ENCODE peak calls at places on chromosome 22, in four cellular contexts. One of them, this sample, is unnamed. For H3K4me1, the result is how much of the 10 kb centered on the place peaks cover.

GRCh38 chr22:36470162-36470993 is 11.1 kb downstream of the TXN2 start:
- DNase-seq in gastrocnemius medialis: peak
- DNase-seq in colonic mucosa: peak
- DNase-seq in tibial artery: peak
- DNase-seq in this sample: peak

GRCh38 chr22:46280999-46281623 is 13.3 kb downstream of the TTC38 start:
- DNase-seq in tibial artery: no peak
- DNase-seq in colonic mucosa: no peak
- DNase-seq in gastrocnemius medialis: peak
- DNase-seq in this sample: no peak

GRCh38 chr22:25388866-25389540 is 169.6 kb downstream of the CRYBB2 start:
- DNase-seq in gastrocnemius medialis: no peak
- DNase-seq in colonic mucosa: no peak
- DNase-seq in tibial artery: no peak
- DNase-seq in this sample: no peak

GRCh38 chr22:47807506-47807905 is 1045.1 kb downstream of the TBC1D22A start:
- DNase-seq in colonic mucosa: no peak
- DNase-seq in gastrocnemius medialis: no peak
- DNase-seq in tibial artery: no peak
- DNase-seq in this sample: no peak

GRCh38 chr22:43878079-43878795 is 13.6 kb downstream of the PNPLA5 start:
- DNase-seq in tibial artery: no peak
- DNase-seq in gastrocnemius medialis: no peak
- DNase-seq in colonic mucosa: no peak
- DNase-seq in this sample: no peak

GRCh38 chr22:41892721-41893120 is 22.2 kb downstream of the SHISA8 start:
- DNase-seq in tibial artery: no peak
- DNase-seq in gastrocnemius medialis: no peak
- DNase-seq in colonic mucosa: no peak
- DNase-seq in this sample: no peak

GRCh38 chr22:31898911-31899310 is 45.4 kb upstream of the YWHAH start:
- DNase-seq in colonic mucosa: no peak
- DNase-seq in tibial artery: no peak
- DNase-seq in gastrocnemius medialis: no peak
- DNase-seq in this sample: no peak

GRCh38 chr22:17332109-17332508 is 37.2 kb upstream of the CECR2 start:
- DNase-seq in tibial artery: no peak
- DNase-seq in colonic mucosa: no peak
- DNase-seq in gastrocnemius medialis: no peak
- DNase-seq in this sample: no peak

GRCh38 chr22:18947905-18948304 is 11.8 kb upstream of the PRODH start:
- DNase-seq in colonic mucosa: peak
- DNase-seq in gastrocnemius medialis: peak
- DNase-seq in tibial artery: no peak
- DNase-seq in this sample: no peak

GRCh38 chr22:28208036-28208435 is 289.0 kb upstream of the PITPNB start:
- DNase-seq in tibial artery: no peak
- DNase-seq in colonic mucosa: no peak
- DNase-seq in gastrocnemius medialis: no peak
- DNase-seq in this sample: no peak

GRCh38 chr22:43270314-43270908 is 72.8 kb downstream of the SCUBE1 start:
- DNase-seq in colonic mucosa: no peak
- DNase-seq in tibial artery: no peak
- DNase-seq in gastrocnemius medialis: no peak
- DNase-seq in this sample: no peak

GRCh38 chr22:41598081-41598480 is 8.4 kb upstream of the PMM1 start:
- DNase-seq in colonic mucosa: no peak
- DNase-seq in gastrocnemius medialis: no peak
- DNase-seq in tibial artery: no peak
- DNase-seq in this sample: no peak

GRCh38 chr22:31584804-31585160 is 77.2 kb downstream of the PISD start:
- DNase-seq in gastrocnemius medialis: no peak
- DNase-seq in tibial artery: no peak
- DNase-seq in colonic mucosa: no peak
- DNase-seq in this sample: no peak

GRCh38 chr22:50139843-50140415 is 30.6 kb upstream of the PANX2 start:
- DNase-seq in gastrocnemius medialis: no peak
- DNase-seq in colonic mucosa: no peak
- DNase-seq in tibial artery: no peak
- DNase-seq in this sample: no peak

GRCh38 chr22:36104988-36105387 is 55.6 kb downstream of the APOL3 start:
- DNase-seq in tibial artery: no peak
- DNase-seq in colonic mucosa: no peak
- DNase-seq in gastrocnemius medialis: no peak
- DNase-seq in this sample: no peak

GRCh38 chr22:50713571-50714056 is 24.4 kb upstream of the ACR start:
- DNase-seq in gastrocnemius medialis: no peak
- DNase-seq in colonic mucosa: no peak
- DNase-seq in tibial artery: no peak
- DNase-seq in this sample: no peak

GRCh38 chr22:41833369-41834004 is 582 bp downstream of the SREBF2 start:
- DNase-seq in tibial artery: peak
- DNase-seq in colonic mucosa: peak
- DNase-seq in gastrocnemius medialis: peak
- DNase-seq in this sample: peak

GRCh38 chr22:49134076-49134475 is 693.6 kb downstream of the BRD1 start:
- DNase-seq in tibial artery: no peak
- DNase-seq in gastrocnemius medialis: no peak
- DNase-seq in colonic mucosa: no peak
- DNase-seq in this sample: no peak

GRCh38 chr22:46487318-46487717 is 50.1 kb downstream of the CELSR1 start:
- DNase-seq in tibial artery: no peak
- DNase-seq in colonic mucosa: no peak
- DNase-seq in gastrocnemius medialis: no peak
- DNase-seq in this sample: no peak

GRCh38 chr22:29030016-29030617 is 31.5 kb downstream of the C22orf31 start:
- DNase-seq in colonic mucosa: peak
- DNase-seq in tibial artery: no peak
- DNase-seq in gastrocnemius medialis: no peak
- DNase-seq in this sample: no peak

GRCh38 chr22:16933924-16934282 is 74.1 kb downstream of the GAB4 start:
- DNase-seq in tibial artery: no peak
- DNase-seq in colonic mucosa: no peak
- DNase-seq in gastrocnemius medialis: no peak
- DNase-seq in this sample: no peak

GRCh38 chr22:25492950-25493790 is 71.3 kb upstream of the GRK3 start:
- DNase-seq in tibial artery: no peak
- DNase-seq in gastrocnemius medialis: no peak
- DNase-seq in colonic mucosa: no peak
- DNase-seq in this sample: no peak

GRCh38 chr22:29004647-29005371 is 56.8 kb downstream of the C22orf31 start:
- DNase-seq in gastrocnemius medialis: peak
- DNase-seq in colonic mucosa: peak
- DNase-seq in tibial artery: no peak
- DNase-seq in this sample: no peak

GRCh38 chr22:26169312-26170111 is at the start of gene SEZ6L:
- DNase-seq in colonic mucosa: no peak
- DNase-seq in gastrocnemius medialis: no peak
- DNase-seq in tibial artery: no peak
- DNase-seq in this sample: no peak

GRCh38 chr22:42462016-42462415 is 29.8 kb upstream of the NFAM1 start:
- DNase-seq in tibial artery: no peak
- DNase-seq in colonic mucosa: no peak
- DNase-seq in gastrocnemius medialis: no peak
- DNase-seq in this sample: no peak

GRCh38 chr22:49960967-49961600 is 512 bp downstream of the PIM3 start:
- DNase-seq in colonic mucosa: peak
- DNase-seq in tibial artery: no peak
- DNase-seq in gastrocnemius medialis: peak
- DNase-seq in this sample: no peak

GRCh38 chr22:43227231-43227630 is 40.3 kb upstream of the TTLL12 start:
- DNase-seq in tibial artery: no peak
- DNase-seq in gastrocnemius medialis: no peak
- DNase-seq in colonic mucosa: no peak
- DNase-seq in this sample: no peak

GRCh38 chr22:36301384-36301828 is 48.5 kb downstream of the APOL1 start:
- DNase-seq in gastrocnemius medialis: peak
- DNase-seq in tibial artery: peak
- DNase-seq in colonic mucosa: peak
- DNase-seq in this sample: peak

GRCh38 chr22:44210721-44211120 is 30.0 kb downstream of the PARVG start:
- DNase-seq in gastrocnemius medialis: no peak
- DNase-seq in colonic mucosa: no peak
- DNase-seq in tibial artery: no peak
- DNase-seq in this sample: no peak

GRCh38 chr22:25162561-25162960 is 37.1 kb upstream of the CRYBB3 start:
- DNase-seq in colonic mucosa: no peak
- DNase-seq in gastrocnemius medialis: no peak
- DNase-seq in tibial artery: no peak
- DNase-seq in this sample: no peak

GRCh38 chr22:26656896-26657851 is at the start of gene MIAT:
- DNase-seq in tibial artery: no peak
- DNase-seq in colonic mucosa: peak
- DNase-seq in gastrocnemius medialis: no peak
- DNase-seq in this sample: no peak

GRCh38 chr22:36381513-36382079 is 6.2 kb downstream of the MYH9 start:
- DNase-seq in tibial artery: no peak
- DNase-seq in colonic mucosa: no peak
- DNase-seq in gastrocnemius medialis: no peak
- DNase-seq in this sample: no peak

GRCh38 chr22:48718818-48719500 is 1108.7 kb downstream of the BRD1 start:
- DNase-seq in gastrocnemius medialis: no peak
- DNase-seq in tibial artery: no peak
- DNase-seq in colonic mucosa: no peak
- DNase-seq in this sample: no peak

GRCh38 chr22:41908409-41909289 is 6.2 kb downstream of the SHISA8 start:
- DNase-seq in gastrocnemius medialis: no peak
- DNase-seq in tibial artery: no peak
- DNase-seq in colonic mucosa: no peak
- DNase-seq in this sample: no peak

GRCh38 chr22:38239101-38239761 is 33.6 kb downstream of the TMEM184B start:
- DNase-seq in colonic mucosa: no peak
- DNase-seq in gastrocnemius medialis: peak
- DNase-seq in tibial artery: peak
- DNase-seq in this sample: no peak
- TF ChIP-seq CTCF in colonic mucosa: no peak
- TF ChIP-seq CTCF in gastrocnemius medialis: no peak
- TF ChIP-seq CTCF in tibial artery: peak
- TF ChIP-seq CTCF in this sample: peak

GRCh38 chr22:20530368-20531153 is 23.2 kb downstream of the MED15 start:
- DNase-seq in gastrocnemius medialis: peak
- DNase-seq in tibial artery: no peak
- DNase-seq in colonic mucosa: no peak
- DNase-seq in this sample: no peak
- H3K27ac ChIP-seq in gastrocnemius medialis: peak
- H3K27ac ChIP-seq in tibial artery: peak
- H3K27ac ChIP-seq in colonic mucosa: peak
- H3K27ac ChIP-seq in this sample: peak

DNA sequence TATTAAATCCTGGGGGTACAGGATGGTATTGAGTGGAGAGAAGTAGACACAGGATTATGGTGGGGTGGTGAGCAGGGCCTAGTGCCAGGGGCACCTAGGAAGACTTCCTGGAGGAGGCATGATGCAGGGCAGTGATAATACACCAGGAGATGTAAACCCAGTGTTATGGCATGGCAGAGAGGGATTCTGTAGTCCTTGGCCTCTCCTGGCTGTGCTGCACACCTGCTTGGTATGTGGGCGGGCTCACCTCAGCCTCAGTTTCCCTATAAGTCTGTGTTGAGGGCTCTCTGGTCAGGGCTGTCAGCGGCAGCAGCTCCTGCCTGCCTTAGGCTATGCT is 2.2 kb downstream of the PDXP start:
- DNase-seq in tibial artery: no peak
- DNase-seq in colonic mucosa: no peak
- DNase-seq in gastrocnemius medialis: no peak
- DNase-seq in this sample: no peak
- H3K4me1 ChIP-seq in tibial artery: under half
- H3K4me1 ChIP-seq in colonic mucosa: under half
- H3K4me1 ChIP-seq in gastrocnemius medialis: under half
- H3K4me1 ChIP-seq in this sample: half or more

GRCh38 chr22:30444632-30445437 is 19.3 kb downstream of the MTFP1 start:
- DNase-seq in tibial artery: no peak
- DNase-seq in gastrocnemius medialis: no peak
- DNase-seq in colonic mucosa: peak
- DNase-seq in this sample: no peak
- TF ChIP-seq CTCF in tibial artery: peak
- TF ChIP-seq CTCF in gastrocnemius medialis: peak
- TF ChIP-seq CTCF in colonic mucosa: peak
- TF ChIP-seq CTCF in this sample: peak

DNA sequence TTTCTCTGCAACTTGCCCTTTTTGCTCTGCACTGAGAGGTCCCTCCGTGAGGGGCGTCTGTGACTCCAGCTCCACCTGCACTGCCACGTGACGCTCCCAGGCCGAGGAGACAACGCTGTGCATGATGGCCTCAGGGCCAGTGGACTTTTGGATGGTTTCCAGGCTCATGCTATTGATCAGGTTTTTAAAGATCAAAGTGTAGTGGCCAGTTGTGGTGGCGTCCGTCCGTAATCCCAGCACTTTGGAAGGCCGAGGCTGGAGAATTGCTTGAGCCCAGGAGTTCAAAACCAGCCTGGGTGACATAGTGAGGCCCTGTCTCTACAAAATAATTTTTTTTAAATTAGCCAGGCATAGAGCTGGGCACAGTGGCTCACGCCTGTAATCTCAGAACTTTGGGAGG is 16.1 kb downstream of the RPL3 start:
- DNase-seq in tibial artery: no peak
- DNase-seq in gastrocnemius medialis: no peak
- DNase-seq in colonic mucosa: no peak
- DNase-seq in this sample: no peak
- H3K27ac ChIP-seq in tibial artery: no peak
- H3K27ac ChIP-seq in gastrocnemius medialis: no peak
- H3K27ac ChIP-seq in colonic mucosa: no peak
- H3K27ac ChIP-seq in this sample: no peak

DNA sequence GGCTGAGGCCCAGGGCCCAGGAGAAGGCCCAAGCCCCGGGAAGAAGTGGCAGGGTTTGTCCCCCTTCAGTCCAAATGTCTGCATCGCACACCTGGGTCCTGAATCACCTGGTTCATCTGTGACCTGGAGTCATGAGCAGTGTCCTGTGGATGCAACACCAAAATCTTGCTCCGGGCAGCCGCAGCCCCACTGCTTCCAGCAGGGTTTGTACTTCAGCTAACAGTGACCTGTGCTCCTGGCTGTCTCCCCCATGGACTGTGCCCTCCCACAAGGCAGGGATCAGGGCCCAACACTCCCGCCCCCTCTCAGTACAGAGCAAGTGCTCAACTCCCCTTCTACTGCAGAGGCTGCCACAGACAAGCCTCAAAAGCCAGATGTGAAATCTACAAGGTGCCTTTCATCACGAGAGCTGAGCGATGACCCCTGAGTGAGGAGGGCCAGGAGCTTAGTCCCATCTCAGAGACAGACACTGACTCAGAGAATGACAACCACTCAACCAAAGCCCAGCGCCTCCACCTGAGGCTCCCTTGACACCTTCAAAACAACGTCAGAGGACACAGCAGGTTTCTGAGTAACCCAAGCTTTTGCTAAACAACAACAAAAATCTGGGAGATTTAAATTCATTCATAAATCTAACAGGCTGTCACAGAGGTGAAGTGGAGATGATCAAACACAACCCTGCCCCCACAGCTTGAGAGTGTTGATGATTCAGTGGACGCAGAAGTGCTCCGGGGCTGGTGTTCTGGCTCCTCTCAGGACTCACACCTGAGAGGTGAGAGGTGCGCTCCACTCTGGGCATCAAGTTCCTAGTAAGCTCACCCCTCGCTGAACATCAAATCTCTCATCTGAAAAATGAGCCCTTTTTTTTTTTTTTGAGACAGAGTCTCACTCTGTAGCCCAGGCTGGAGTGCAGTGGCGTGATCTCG is 3.4 kb downstream of the KIAA0930 start:
- DNase-seq in colonic mucosa: no peak
- DNase-seq in gastrocnemius medialis: no peak
- DNase-seq in tibial artery: no peak
- DNase-seq in this sample: no peak
- H3K4me1 ChIP-seq in colonic mucosa: under half
- H3K4me1 ChIP-seq in gastrocnemius medialis: under half
- H3K4me1 ChIP-seq in tibial artery: under half
- H3K4me1 ChIP-seq in this sample: under half